ENCODE peak calls at places on chromosomes 5 and 9, in six cellular contexts. A, L, B, O, G and T are unnamed samples.
A peak's percentile ranks its signal among the peaks of the same experiment; 100 is the strongest.

GRCh38 chr9:69549310-69550202 is 122.6 kb downstream of the APBA1 start:
- DNase-seq in L (no peak), O (peak; percentile 20), A (peak; percentile 8), G (no peak), B (no peak), T (peak; percentile 45)

GRCh38 chr5:79831381-79831780 is 141.7 kb downstream of the CMYA5 start:
- DNase-seq in G (no peak), B (no peak), L (no peak), A (no peak), O (no peak), T (no peak)

GRCh38 chr9:131747352-131747751 is 7.5 kb upstream of the RAPGEF1 start:
- DNase-seq in A (no peak), G (peak; percentile 26), O (no peak), L (no peak), B (no peak), T (no peak)

GRCh38 chr9:111037744-111038335 is 430 bp downstream of the LPAR1 start:
- DNase-seq in L (peak; percentile 76), G (no peak), A (no peak), O (peak; percentile 72), B (no peak), T (peak; percentile 54)

GRCh38 chr5:103891151-103891550 is 328.6 kb upstream of the NUDT12 start:
- DNase-seq in L (no peak), A (no peak), G (no peak), O (no peak), B (no peak), T (no peak)

GRCh38 chr5:93280518-93280917 is 300.5 kb downstream of the NR2F1-AS1 start:
- DNase-seq in B (no peak), L (no peak), G (no peak), O (no peak), A (no peak), T (no peak)

GRCh38 chr9:128286435-128286834 is 10.4 kb downstream of the SWI5 start:
- DNase-seq in B (no peak), O (peak; percentile 97), G (no peak), A (no peak), L (no peak), T (no peak)

GRCh38 chr5:35470866-35471265 is 146.8 kb upstream of the SPEF2 start:
- DNase-seq in G (no peak), B (no peak), A (no peak), O (no peak), L (no peak), T (no peak)

GRCh38 chr9:34484678-34485077 is 26.1 kb downstream of the DNAI1 start:
- DNase-seq in O (no peak), B (no peak), L (no peak), A (no peak), G (no peak), T (no peak)

GRCh38 chr5:139863855-139864558 is 68.4 kb downstream of the PSD2 start:
- DNase-seq in A (peak; percentile 16), O (peak; percentile 75), L (peak; percentile 72), B (peak; percentile 64), G (no peak), T (peak; percentile 84)

GRCh38 chr9:38629511-38629910 is 9.1 kb upstream of the ANKRD18A start:
- DNase-seq in B (no peak), G (no peak), O (no peak), A (no peak), L (no peak), T (no peak)

GRCh38 chr9:31314241-31314640 is 1070.2 kb upstream of the ACO1 start:
- DNase-seq in O (no peak), B (no peak), G (no peak), A (no peak), L (no peak), T (no peak)

GRCh38 chr5:875931-876330 is 16.7 kb downstream of the BRD9 start:
- DNase-seq in B (no peak), G (no peak), O (no peak), L (no peak), A (no peak), T (no peak)